ENCODE peak calls at places on chromosomes 5 and 9, in four cellular contexts. One of them, this sample, is unnamed.

GRCh38 chr5:10704949-10705621 is 55.9 kb downstream of the DAP start:
- DNase-seq in renal cortical epithelial cell: peak; percentile 80
- DNase-seq in fibroblast of pulmonary artery: peak; percentile 68
- DNase-seq in mammary epithelial cell: peak; percentile 56
- DNase-seq in this sample: peak; percentile 73

GRCh38 chr5:61002616-61003015 is 57.6 kb downstream of the NDUFAF2 start:
- DNase-seq in renal cortical epithelial cell: no peak
- DNase-seq in fibroblast of pulmonary artery: no peak
- DNase-seq in mammary epithelial cell: no peak
- DNase-seq in this sample: no peak

GRCh38 chr5:149037819-149038218 is 25.0 kb downstream of the SH3TC2 start:
- DNase-seq in renal cortical epithelial cell: no peak
- DNase-seq in fibroblast of pulmonary artery: no peak
- DNase-seq in mammary epithelial cell: peak; percentile 68
- DNase-seq in this sample: no peak

GRCh38 chr5:443239-444151 is 519 bp downstream of the EXOC3 start:
- DNase-seq in renal cortical epithelial cell: no peak
- DNase-seq in fibroblast of pulmonary artery: no peak
- DNase-seq in mammary epithelial cell: no peak
- DNase-seq in this sample: no peak

GRCh38 chr5:73729329-73729728 is 103.3 kb downstream of the ARHGEF28 start:
- DNase-seq in renal cortical epithelial cell: peak; percentile 18
- DNase-seq in fibroblast of pulmonary artery: no peak
- DNase-seq in mammary epithelial cell: no peak
- DNase-seq in this sample: no peak

GRCh38 chr5:172144291-172144815 is 43.7 kb downstream of the STK10 start:
- DNase-seq in renal cortical epithelial cell: no peak
- DNase-seq in fibroblast of pulmonary artery: peak; percentile 62
- DNase-seq in mammary epithelial cell: peak; percentile 74
- DNase-seq in this sample: no peak

GRCh38 chr5:40416098-40416497 is 263.6 kb upstream of the PTGER4 start:
- DNase-seq in renal cortical epithelial cell: no peak
- DNase-seq in fibroblast of pulmonary artery: no peak
- DNase-seq in mammary epithelial cell: no peak
- DNase-seq in this sample: no peak

GRCh38 chr9:26892251-26893029 is at the start of gene CAAP1:
- DNase-seq in renal cortical epithelial cell: peak; percentile 83
- DNase-seq in fibroblast of pulmonary artery: peak; percentile 93
- DNase-seq in mammary epithelial cell: peak; percentile 85
- DNase-seq in this sample: peak; percentile 93

GRCh38 chr5:135481387-135481786 is 29.2 kb upstream of the TIFAB start:
- DNase-seq in renal cortical epithelial cell: no peak
- DNase-seq in fibroblast of pulmonary artery: no peak
- DNase-seq in mammary epithelial cell: no peak
- DNase-seq in this sample: no peak

GRCh38 chr5:124061663-124062062 is 549.7 kb downstream of the CSNK1G3 start:
- DNase-seq in renal cortical epithelial cell: peak; percentile 78
- DNase-seq in fibroblast of pulmonary artery: peak; percentile 60
- DNase-seq in mammary epithelial cell: no peak
- DNase-seq in this sample: peak; percentile 79

GRCh38 chr9:105168935-105169334 is 75.5 kb upstream of the SLC44A1 start:
- DNase-seq in renal cortical epithelial cell: no peak
- DNase-seq in fibroblast of pulmonary artery: peak; percentile 50
- DNase-seq in mammary epithelial cell: no peak
- DNase-seq in this sample: no peak

GRCh38 chr5:17105744-17106450 is 111.5 kb upstream of the BASP1 start:
- DNase-seq in renal cortical epithelial cell: no peak
- DNase-seq in fibroblast of pulmonary artery: peak; percentile 83
- DNase-seq in mammary epithelial cell: peak; percentile 75
- DNase-seq in this sample: peak; percentile 61

GRCh38 chr5:79876510-79876909 is 114.6 kb downstream of the MTX3 start:
- DNase-seq in renal cortical epithelial cell: no peak
- DNase-seq in fibroblast of pulmonary artery: no peak
- DNase-seq in mammary epithelial cell: no peak
- DNase-seq in this sample: no peak

GRCh38 chr5:27083763-27084420 is 45.5 kb upstream of the CDH9 start:
- DNase-seq in renal cortical epithelial cell: no peak
- DNase-seq in fibroblast of pulmonary artery: peak; percentile 20
- DNase-seq in mammary epithelial cell: no peak
- DNase-seq in this sample: peak; percentile 53

GRCh38 chr9:120643096-120643495 is 63.1 kb upstream of the CDK5RAP2 start:
- DNase-seq in renal cortical epithelial cell: no peak
- DNase-seq in fibroblast of pulmonary artery: no peak
- DNase-seq in mammary epithelial cell: no peak
- DNase-seq in this sample: no peak

GRCh38 chr5:90408571-90409317 is 812 bp downstream of the CETN3 start:
- DNase-seq in renal cortical epithelial cell: peak; percentile 47
- DNase-seq in fibroblast of pulmonary artery: no peak
- DNase-seq in mammary epithelial cell: peak; percentile 14
- DNase-seq in this sample: no peak

GRCh38 chr9:10534863-10535262 is 77.9 kb downstream of the PTPRD start:
- DNase-seq in renal cortical epithelial cell: no peak
- DNase-seq in fibroblast of pulmonary artery: no peak
- DNase-seq in mammary epithelial cell: no peak
- DNase-seq in this sample: no peak

GRCh38 chr5:85000671-85001070 is 616.0 kb upstream of the EDIL3 start:
- DNase-seq in renal cortical epithelial cell: no peak
- DNase-seq in fibroblast of pulmonary artery: no peak
- DNase-seq in mammary epithelial cell: no peak
- DNase-seq in this sample: peak; percentile 22

GRCh38 chr5:10545084-10545483 is 18.8 kb upstream of the ANKRD33B start:
- DNase-seq in renal cortical epithelial cell: no peak
- DNase-seq in fibroblast of pulmonary artery: no peak
- DNase-seq in mammary epithelial cell: no peak
- DNase-seq in this sample: no peak

GRCh38 chr9:31542384-31543055 is 841.9 kb upstream of the ACO1 start:
- DNase-seq in renal cortical epithelial cell: peak; percentile 84
- DNase-seq in fibroblast of pulmonary artery: peak; percentile 95
- DNase-seq in mammary epithelial cell: peak; percentile 77
- DNase-seq in this sample: peak; percentile 59

GRCh38 chr9:109499631-109500120 is 1.6 kb upstream of the PTPN3 start:
- DNase-seq in renal cortical epithelial cell: no peak
- DNase-seq in fibroblast of pulmonary artery: peak; percentile 26
- DNase-seq in mammary epithelial cell: no peak
- DNase-seq in this sample: no peak

GRCh38 chr9:117678882-117679281 is 25.3 kb upstream of the TLR4 start:
- DNase-seq in renal cortical epithelial cell: peak; percentile 35
- DNase-seq in fibroblast of pulmonary artery: no peak
- DNase-seq in mammary epithelial cell: peak; percentile 64
- DNase-seq in this sample: peak; percentile 20

GRCh38 chr5:123549256-123549904 is 37.4 kb downstream of the CSNK1G3 start:
- DNase-seq in renal cortical epithelial cell: no peak
- DNase-seq in fibroblast of pulmonary artery: no peak
- DNase-seq in mammary epithelial cell: no peak
- DNase-seq in this sample: no peak

GRCh38 chr5:87195616-87196015 is 72.1 kb upstream of the RASA1 start:
- DNase-seq in renal cortical epithelial cell: no peak
- DNase-seq in fibroblast of pulmonary artery: peak; percentile 41
- DNase-seq in mammary epithelial cell: no peak
- DNase-seq in this sample: peak; percentile 32

GRCh38 chr5:6905423-6905822 is 192.2 kb downstream of the TENT4A start:
- DNase-seq in renal cortical epithelial cell: no peak
- DNase-seq in fibroblast of pulmonary artery: no peak
- DNase-seq in mammary epithelial cell: no peak
- DNase-seq in this sample: no peak

GRCh38 chr5:131986161-131986912 is 25.1 kb downstream of the ACSL6 start:
- DNase-seq in renal cortical epithelial cell: no peak
- DNase-seq in fibroblast of pulmonary artery: no peak
- DNase-seq in mammary epithelial cell: no peak
- DNase-seq in this sample: no peak

GRCh38 chr5:169637856-169638190 is 748 bp downstream of the DOCK2 start:
- DNase-seq in renal cortical epithelial cell: no peak
- DNase-seq in fibroblast of pulmonary artery: no peak
- DNase-seq in mammary epithelial cell: no peak
- DNase-seq in this sample: no peak

GRCh38 chr5:178324481-178325310 is 92.1 kb upstream of the PHYKPL start:
- DNase-seq in renal cortical epithelial cell: no peak
- DNase-seq in fibroblast of pulmonary artery: no peak
- DNase-seq in mammary epithelial cell: no peak
- DNase-seq in this sample: no peak

GRCh38 chr5:173165193-173165988 is 21.1 kb downstream of the BNIP1 start:
- DNase-seq in renal cortical epithelial cell: no peak
- DNase-seq in fibroblast of pulmonary artery: no peak
- DNase-seq in mammary epithelial cell: no peak
- DNase-seq in this sample: no peak

GRCh38 chr5:59565551-59565950 is 328.0 kb downstream of the PDE4D start:
- DNase-seq in renal cortical epithelial cell: no peak
- DNase-seq in fibroblast of pulmonary artery: no peak
- DNase-seq in mammary epithelial cell: no peak
- DNase-seq in this sample: no peak

GRCh38 chr9:137982132-137982666 is 104.6 kb downstream of the CACNA1B start:
- DNase-seq in renal cortical epithelial cell: no peak
- DNase-seq in fibroblast of pulmonary artery: no peak
- DNase-seq in mammary epithelial cell: peak; percentile 15
- DNase-seq in this sample: no peak

GRCh38 chr5:135450328-135450727 is 1.8 kb downstream of the TIFAB start:
- DNase-seq in renal cortical epithelial cell: no peak
- DNase-seq in fibroblast of pulmonary artery: no peak
- DNase-seq in mammary epithelial cell: no peak
- DNase-seq in this sample: no peak

GRCh38 chr5:146620031-146620662 is 104.2 kb upstream of the GPR151 start:
- DNase-seq in renal cortical epithelial cell: no peak
- DNase-seq in fibroblast of pulmonary artery: no peak
- DNase-seq in mammary epithelial cell: no peak
- DNase-seq in this sample: no peak

GRCh38 chr5:52859619-52860018 is 71.9 kb downstream of the ITGA1 start:
- DNase-seq in renal cortical epithelial cell: peak; percentile 42
- DNase-seq in fibroblast of pulmonary artery: peak; percentile 87
- DNase-seq in mammary epithelial cell: peak; percentile 19
- DNase-seq in this sample: peak; percentile 80

GRCh38 chr9:6941527-6941926 is 183.8 kb downstream of the KDM4C start:
- DNase-seq in renal cortical epithelial cell: no peak
- DNase-seq in fibroblast of pulmonary artery: no peak
- DNase-seq in mammary epithelial cell: no peak
- DNase-seq in this sample: no peak

GRCh38 chr9:124248992-124249391 is 8.8 kb upstream of the NEK6 start:
- DNase-seq in renal cortical epithelial cell: no peak
- DNase-seq in fibroblast of pulmonary artery: no peak
- DNase-seq in mammary epithelial cell: no peak
- DNase-seq in this sample: no peak

GRCh38 chr9:137236936-137237421 is 4.1 kb upstream of the TUBB4B start:
- DNase-seq in renal cortical epithelial cell: no peak
- DNase-seq in fibroblast of pulmonary artery: no peak
- DNase-seq in mammary epithelial cell: no peak
- DNase-seq in this sample: no peak

GRCh38 chr5:142734904-142735190 is 35.3 kb upstream of the ARHGAP26 start:
- DNase-seq in renal cortical epithelial cell: no peak
- DNase-seq in fibroblast of pulmonary artery: no peak
- DNase-seq in mammary epithelial cell: no peak
- DNase-seq in this sample: no peak

GRCh38 chr5:17398439-17398838 is 99.6 kb upstream of the TAF11L2 start:
- DNase-seq in renal cortical epithelial cell: peak; percentile 16
- DNase-seq in fibroblast of pulmonary artery: peak; percentile 74
- DNase-seq in mammary epithelial cell: peak; percentile 88
- DNase-seq in this sample: peak; percentile 97